ENCODE peak calls at places on chromosomes 1 and 21, in seven cellular contexts. H, Z, M, S, E, U and B are unnamed samples.

GRCh38 chr21:46286668-46286982 is 483 bp downstream of the YBEY start:
- DNase-seq in H (no peak), Z (no peak), M (no peak), S (no peak), E (no peak), U (no peak), B (no peak)

GRCh38 chr1:34926156-34926555 is 3.3 kb downstream of the DLGAP3 start:
- DNase-seq in H (no peak), Z (no peak), M (no peak), S (no peak), E (no peak), U (no peak), B (no peak)

GRCh38 chr1:245678866-245679411 is 524.2 kb downstream of the KIF26B start:
- DNase-seq in H (no peak), Z (no peak), M (no peak), S (no peak), E (no peak), U (no peak), B (no peak)

GRCh38 chr1:232620356-232620841 is 9.5 kb downstream of the SIPA1L2 start:
- DNase-seq in H (peak; percentile 90), Z (peak; percentile 97), M (peak; percentile 67), S (no peak), E (peak; percentile 34), U (peak; percentile 66), B (peak; percentile 73)

GRCh38 chr1:71285529-71285928 is 204.7 kb upstream of the ZRANB2 start:
- DNase-seq in H (no peak), Z (no peak), M (no peak), S (no peak), E (no peak), U (no peak), B (no peak)

GRCh38 chr1:24964811-24965570 is 34.9 kb upstream of the RUNX3 start:
- DNase-seq in H (no peak), Z (no peak), M (peak; percentile 23), S (no peak), E (no peak), U (peak; percentile 78), B (peak; percentile 39)

GRCh38 chr21:27269646-27270045 is 302.8 kb upstream of the ADAMTS5 start:
- DNase-seq in H (no peak), Z (no peak), M (peak; percentile 93), S (peak; percentile 68), E (no peak), U (no peak), B (peak; percentile 84)

GRCh38 chr1:153888518-153888917 is 34.3 kb downstream of the GATAD2B start:
- DNase-seq in H (peak; percentile 56), Z (no peak), M (no peak), S (no peak), E (no peak), U (no peak), B (no peak)

GRCh38 chr1:155272466-155273133 is 704 bp downstream of the CLK2 start:
- DNase-seq in H (no peak), Z (no peak), M (peak; percentile 62), S (no peak), E (no peak), U (no peak), B (peak; percentile 46)

GRCh38 chr1:117210386-117210785 is 341 bp downstream of the VTCN1 start:
- DNase-seq in H (no peak), Z (no peak), M (no peak), S (no peak), E (no peak), U (no peak), B (no peak)

GRCh38 chr1:157961805-157962762 is 31.4 kb upstream of the KIRREL1 start:
- DNase-seq in H (no peak), Z (no peak), M (peak; percentile 68), S (no peak), E (no peak), U (no peak), B (peak; percentile 6)

GRCh38 chr1:214312530-214313051 is 31.6 kb downstream of the SMYD2 start:
- DNase-seq in H (peak; percentile 10), Z (no peak), M (no peak), S (no peak), E (no peak), U (no peak), B (no peak)

GRCh38 chr1:211736351-211736915 is 61.0 kb upstream of the NEK2 start:
- DNase-seq in H (no peak), Z (no peak), M (no peak), S (no peak), E (no peak), U (no peak), B (no peak)

GRCh38 chr1:164586619-164587018 is 27.6 kb downstream of the PBX1 start:
- DNase-seq in H (no peak), Z (no peak), M (no peak), S (no peak), E (no peak), U (no peak), B (no peak)

GRCh38 chr21:29436143-29436542 is 137.4 kb downstream of the BACH1 start:
- DNase-seq in H (no peak), Z (no peak), M (no peak), S (no peak), E (no peak), U (no peak), B (no peak)

GRCh38 chr1:207672525-207673130 is 27.7 kb downstream of the CR1L start:
- DNase-seq in H (peak; percentile 56), Z (peak; percentile 72), M (peak; percentile 49), S (no peak), E (no peak), U (peak; percentile 25), B (no peak)

GRCh38 chr21:46122758-46123683 is 25.1 kb downstream of the COL6A2 start:
- DNase-seq in H (no peak), Z (no peak), M (no peak), S (no peak), E (peak; percentile 14), U (peak; percentile 5), B (no peak)

GRCh38 chr1:159439422-159439821 is at the start of gene OR10J1:
- DNase-seq in H (no peak), Z (no peak), M (no peak), S (no peak), E (no peak), U (no peak), B (no peak)

GRCh38 chr1:155026588-155026987 is 7.0 kb downstream of the DCST2 start:
- DNase-seq in H (no peak), Z (no peak), M (no peak), S (no peak), E (no peak), U (no peak), B (no peak)

GRCh38 chr1:234631721-234632125 is 21.7 kb upstream of the IRF2BP2 start:
- DNase-seq in H (no peak), Z (no peak), M (peak; percentile 79), S (peak; percentile 60), E (no peak), U (no peak), B (peak; percentile 71)

GRCh38 chr1:167463055-167463454 is 55.3 kb downstream of the CD247 start:
- DNase-seq in H (no peak), Z (no peak), M (no peak), S (no peak), E (no peak), U (no peak), B (no peak)

GRCh38 chr1:54581621-54582035 is 33.6 kb downstream of the ACOT11 start:
- DNase-seq in H (peak; percentile 72), Z (peak; percentile 55), M (peak; percentile 89), S (peak; percentile 69), E (peak; percentile 83), U (peak; percentile 89), B (peak; percentile 89)

GRCh38 chr1:43704838-43705237 is 2.5 kb upstream of the ST3GAL3 start:
- DNase-seq in H (no peak), Z (no peak), M (peak; percentile 71), S (peak; percentile 32), E (peak; percentile 39), U (no peak), B (peak; percentile 89)

GRCh38 chr1:52651904-52652303 is 18.9 kb downstream of the SHISAL2A start:
- DNase-seq in H (no peak), Z (no peak), M (no peak), S (no peak), E (no peak), U (no peak), B (no peak)

GRCh38 chr1:5746611-5747427 is 245.4 kb downstream of the NPHP4 start:
- DNase-seq in H (no peak), Z (peak; percentile 22), M (no peak), S (no peak), E (no peak), U (no peak), B (no peak)

GRCh38 chr1:28526886-28527285 is 21.0 kb downstream of the RCC1 start:
- DNase-seq in H (no peak), Z (no peak), M (peak; percentile 52), S (no peak), E (no peak), U (no peak), B (no peak)